ENCODE peak calls at places on chromosomes 1 and 21, in five cellular contexts. One of them, this sample, is unnamed.
A peak's percentile ranks its signal among the peaks of the same experiment; 100 is the strongest.

GRCh38 chr21:17250651-17251294 is 262.1 kb upstream of the CXADR start:
- DNase-seq in neural crest cell: no peak
- DNase-seq in ELR: no peak
- DNase-seq in stimulated activated CD4-positive, alpha-beta T cell treated with anti-CD3 and anti-CD28 coated beads, Interleukin-4, amount 100 ng/mL, for 24 hours: no peak
- DNase-seq in epithelial cell of proximal tubule: no peak
- DNase-seq in this sample: no peak

GRCh38 chr1:158146165-158146564 is 34.5 kb upstream of the CD1D start:
- DNase-seq in epithelial cell of proximal tubule: no peak
- DNase-seq in stimulated activated CD4-positive, alpha-beta T cell treated with anti-CD3 and anti-CD28 coated beads, Interleukin-4, amount 100 ng/mL, for 24 hours: no peak
- DNase-seq in ELR: peak; percentile 87
- DNase-seq in neural crest cell: no peak
- DNase-seq in this sample: no peak

GRCh38 chr1:156619582-156619955 is 354 bp downstream of the HAPLN2 start:
- DNase-seq in stimulated activated CD4-positive, alpha-beta T cell treated with anti-CD3 and anti-CD28 coated beads, Interleukin-4, amount 100 ng/mL, for 24 hours: no peak
- DNase-seq in neural crest cell: no peak
- DNase-seq in epithelial cell of proximal tubule: no peak
- DNase-seq in ELR: no peak
- DNase-seq in this sample: no peak

GRCh38 chr21:33685613-33686197 is 43.4 kb downstream of the ITSN1 start:
- DNase-seq in stimulated activated CD4-positive, alpha-beta T cell treated with anti-CD3 and anti-CD28 coated beads, Interleukin-4, amount 100 ng/mL, for 24 hours: no peak
- DNase-seq in epithelial cell of proximal tubule: peak; percentile 70
- DNase-seq in neural crest cell: no peak
- DNase-seq in ELR: peak; percentile 78
- DNase-seq in this sample: no peak

GRCh38 chr1:234495231-234495990 is 16.4 kb upstream of the TARBP1 start:
- DNase-seq in neural crest cell: no peak
- DNase-seq in stimulated activated CD4-positive, alpha-beta T cell treated with anti-CD3 and anti-CD28 coated beads, Interleukin-4, amount 100 ng/mL, for 24 hours: no peak
- DNase-seq in ELR: peak; percentile 96
- DNase-seq in epithelial cell of proximal tubule: peak; percentile 85
- DNase-seq in this sample: no peak

GRCh38 chr21:25578070-25578961 is 29.0 kb downstream of the MRPL39 start:
- DNase-seq in epithelial cell of proximal tubule: no peak
- DNase-seq in ELR: peak; percentile 43
- DNase-seq in neural crest cell: no peak
- DNase-seq in stimulated activated CD4-positive, alpha-beta T cell treated with anti-CD3 and anti-CD28 coated beads, Interleukin-4, amount 100 ng/mL, for 24 hours: peak; percentile 80
- DNase-seq in this sample: no peak

GRCh38 chr1:203273869-203274602 is 31.3 kb upstream of the BTG2 start:
- DNase-seq in neural crest cell: no peak
- DNase-seq in stimulated activated CD4-positive, alpha-beta T cell treated with anti-CD3 and anti-CD28 coated beads, Interleukin-4, amount 100 ng/mL, for 24 hours: no peak
- DNase-seq in epithelial cell of proximal tubule: no peak
- DNase-seq in ELR: no peak
- DNase-seq in this sample: no peak

GRCh38 chr1:192002063-192002462 is 156.2 kb upstream of the RGS18 start:
- DNase-seq in epithelial cell of proximal tubule: no peak
- DNase-seq in stimulated activated CD4-positive, alpha-beta T cell treated with anti-CD3 and anti-CD28 coated beads, Interleukin-4, amount 100 ng/mL, for 24 hours: no peak
- DNase-seq in neural crest cell: no peak
- DNase-seq in ELR: no peak
- DNase-seq in this sample: no peak

GRCh38 chr21:26881504-26882228 is 36.5 kb upstream of the ADAMTS1 start:
- DNase-seq in neural crest cell: no peak
- DNase-seq in stimulated activated CD4-positive, alpha-beta T cell treated with anti-CD3 and anti-CD28 coated beads, Interleukin-4, amount 100 ng/mL, for 24 hours: no peak
- DNase-seq in epithelial cell of proximal tubule: no peak
- DNase-seq in ELR: peak; percentile 50
- DNase-seq in this sample: no peak

GRCh38 chr1:246695136-246695535 is 29.1 kb upstream of the SCCPDH start:
- DNase-seq in stimulated activated CD4-positive, alpha-beta T cell treated with anti-CD3 and anti-CD28 coated beads, Interleukin-4, amount 100 ng/mL, for 24 hours: no peak
- DNase-seq in epithelial cell of proximal tubule: no peak
- DNase-seq in neural crest cell: no peak
- DNase-seq in ELR: peak; percentile 57
- DNase-seq in this sample: no peak

GRCh38 chr1:213122514-213122929 is 71.5 kb downstream of the RPS6KC1 start:
- DNase-seq in epithelial cell of proximal tubule: peak; percentile 18
- DNase-seq in ELR: peak; percentile 77
- DNase-seq in neural crest cell: no peak
- DNase-seq in stimulated activated CD4-positive, alpha-beta T cell treated with anti-CD3 and anti-CD28 coated beads, Interleukin-4, amount 100 ng/mL, for 24 hours: no peak
- DNase-seq in this sample: no peak

GRCh38 chr1:115929846-115930245 is 46.5 kb upstream of the SLC22A15 start:
- DNase-seq in epithelial cell of proximal tubule: peak; percentile 6
- DNase-seq in stimulated activated CD4-positive, alpha-beta T cell treated with anti-CD3 and anti-CD28 coated beads, Interleukin-4, amount 100 ng/mL, for 24 hours: no peak
- DNase-seq in neural crest cell: no peak
- DNase-seq in ELR: peak; percentile 41
- DNase-seq in this sample: no peak

GRCh38 chr1:17545354-17545753 is 5.9 kb downstream of the ARHGEF10L start:
- DNase-seq in ELR: peak; percentile 71
- DNase-seq in epithelial cell of proximal tubule: no peak
- DNase-seq in stimulated activated CD4-positive, alpha-beta T cell treated with anti-CD3 and anti-CD28 coated beads, Interleukin-4, amount 100 ng/mL, for 24 hours: no peak
- DNase-seq in neural crest cell: no peak
- DNase-seq in this sample: no peak

GRCh38 chr1:53511933-53512806 is 53.0 kb downstream of the DMRTB1 start:
- DNase-seq in ELR: peak; percentile 21
- DNase-seq in neural crest cell: no peak
- DNase-seq in epithelial cell of proximal tubule: no peak
- DNase-seq in stimulated activated CD4-positive, alpha-beta T cell treated with anti-CD3 and anti-CD28 coated beads, Interleukin-4, amount 100 ng/mL, for 24 hours: no peak
- DNase-seq in this sample: no peak

GRCh38 chr21:44932366-44933181 is 7.3 kb upstream of the SLX9 start:
- DNase-seq in epithelial cell of proximal tubule: no peak
- DNase-seq in stimulated activated CD4-positive, alpha-beta T cell treated with anti-CD3 and anti-CD28 coated beads, Interleukin-4, amount 100 ng/mL, for 24 hours: peak; percentile 71
- DNase-seq in ELR: peak; percentile 14
- DNase-seq in neural crest cell: peak; percentile 33
- DNase-seq in this sample: peak; percentile 55

GRCh38 chr1:47524272-47524671 is 86.4 kb downstream of the FOXD2 start:
- DNase-seq in stimulated activated CD4-positive, alpha-beta T cell treated with anti-CD3 and anti-CD28 coated beads, Interleukin-4, amount 100 ng/mL, for 24 hours: no peak
- DNase-seq in epithelial cell of proximal tubule: no peak
- DNase-seq in ELR: no peak
- DNase-seq in neural crest cell: no peak
- DNase-seq in this sample: no peak

GRCh38 chr1:29849038-29849750 is 612.9 kb downstream of the PTPRU start:
- DNase-seq in neural crest cell: peak; percentile 37
- DNase-seq in epithelial cell of proximal tubule: no peak
- DNase-seq in stimulated activated CD4-positive, alpha-beta T cell treated with anti-CD3 and anti-CD28 coated beads, Interleukin-4, amount 100 ng/mL, for 24 hours: peak; percentile 31
- DNase-seq in ELR: peak; percentile 56
- DNase-seq in this sample: no peak

GRCh38 chr21:39363607-39364555 is 15.0 kb upstream of the HMGN1 start:
- DNase-seq in ELR: no peak
- DNase-seq in epithelial cell of proximal tubule: no peak
- DNase-seq in neural crest cell: no peak
- DNase-seq in stimulated activated CD4-positive, alpha-beta T cell treated with anti-CD3 and anti-CD28 coated beads, Interleukin-4, amount 100 ng/mL, for 24 hours: no peak
- DNase-seq in this sample: no peak